ENCODE peak calls at places on chromosomes 3 and 15, in seven cellular contexts. V, I, U, X, T, A and K are unnamed samples.

GRCh38 chr3:4495294-4496110 is 2.4 kb downstream of the ITPR1 start:
- DNase-seq in U (no peak), X (no peak), I (no peak), A (no peak), T (no peak), V (no peak), K (no peak)

GRCh38 chr15:73781038-73781925 is 28.1 kb upstream of the INSYN1 start:
- DNase-seq in X (no peak), I (peak; percentile 54), U (peak; percentile 19), V (no peak), A (peak; percentile 17), T (peak; percentile 60), K (peak; percentile 60)

GRCh38 chr3:99614768-99615167 is 23.6 kb upstream of the COL8A1 start:
- DNase-seq in V (no peak), X (no peak), U (no peak), A (no peak), I (no peak), T (no peak), K (no peak)

GRCh38 chr3:122183893-122184590 is 574 bp downstream of the CASR start:
- DNase-seq in A (no peak), T (no peak), I (no peak), X (no peak), V (no peak), U (peak; percentile 5), K (no peak)

GRCh38 chr3:106249159-106249558 is 380.3 kb upstream of the CBLB start:
- DNase-seq in V (no peak), U (no peak), I (peak; percentile 8), A (no peak), T (peak; percentile 39), X (no peak), K (no peak)

GRCh38 chr15:25345943-25346342 is 92.9 kb downstream of the UBE3A start:
- DNase-seq in T (peak; percentile 41), V (no peak), A (no peak), U (peak; percentile 43), X (peak; percentile 1), I (peak; percentile 14), K (peak; percentile 17)

GRCh38 chr3:11159421-11159904 is 5.2 kb downstream of the HRH1 start:
- DNase-seq in X (no peak), A (no peak), I (peak; percentile 70), U (no peak), V (no peak), T (peak; percentile 96), K (no peak)

GRCh38 chr15:64604319-64604718 is 143.9 kb downstream of the ZNF609 start:
- DNase-seq in U (no peak), X (no peak), I (no peak), A (no peak), T (no peak), V (no peak), K (no peak)

GRCh38 chr15:74303741-74304309 is 63.6 kb downstream of the CYP11A1 start:
- DNase-seq in I (no peak), X (no peak), A (no peak), V (no peak), U (no peak), T (no peak), K (no peak)